ENCODE peak calls at places on chromosomes 2 and 18, in nine cellular contexts. R, D, B, Z, Y, J, T, L and P are unnamed samples.

GRCh38 chr18:37641573-37641972 is 76.0 kb upstream of the CELF4 start:
- DNase-seq in D (no peak), R (no peak), J (no peak), L (no peak), B (no peak), T (no peak), Z (no peak), Y (no peak), P (no peak)

GRCh38 chr2:217650716-217651360 is 352.0 kb downstream of the TNS1 start:
- DNase-seq in B (no peak), R (peak; percentile 9), L (no peak), Y (peak; percentile 32), T (peak; percentile 74), J (peak; percentile 34), D (peak; percentile 75), Z (no peak), P (no peak)

GRCh38 chr2:19893520-19894134 is 8.2 kb downstream of the TTC32 start:
- DNase-seq in L (no peak), B (no peak), Y (no peak), R (no peak), J (no peak), Z (no peak), T (no peak), D (no peak), P (no peak)

GRCh38 chr2:155372969-155373368 is 674.5 kb downstream of the KCNJ3 start:
- DNase-seq in L (no peak), R (no peak), T (no peak), Z (no peak), D (peak; percentile 29), Y (peak; percentile 13), J (peak; percentile 28), B (no peak), P (no peak)

GRCh38 chr18:49656098-49656591 is 94.3 kb downstream of the LIPG start:
- DNase-seq in B (no peak), Y (no peak), L (no peak), J (no peak), R (no peak), T (peak; percentile 53), D (no peak), Z (peak; percentile 20), P (no peak)

GRCh38 chr2:50956886-50957285 is 75.0 kb downstream of the NRXN1 start:
- DNase-seq in T (no peak), Y (no peak), L (no peak), D (peak; percentile 10), J (no peak), R (no peak), Z (no peak), B (no peak), P (no peak)

GRCh38 chr2:55779459-55780421 is 86.1 kb upstream of the PNPT1 start:
- DNase-seq in B (no peak), L (no peak), R (no peak), Z (peak; percentile 92), T (peak; percentile 42), J (no peak), D (peak; percentile 78), Y (no peak), P (no peak)

GRCh38 chr18:30713299-30713698 is 329.2 kb downstream of the DSC3 start:
- DNase-seq in Z (no peak), B (no peak), L (no peak), R (no peak), T (no peak), Y (no peak), D (no peak), J (no peak), P (no peak)

GRCh38 chr2:241633561-241633960 is 3.4 kb downstream of the THAP4 start:
- DNase-seq in L (no peak), B (no peak), D (no peak), J (no peak), T (no peak), Y (no peak), R (no peak), Z (no peak), P (no peak)

GRCh38 chr18:3059272-3059671 is 46.3 kb upstream of the LPIN2 start:
- DNase-seq in Z (no peak), B (no peak), J (no peak), L (no peak), T (no peak), R (no peak), Y (no peak), D (no peak), P (no peak)

GRCh38 chr2:129253461-129253812 is 726.0 kb upstream of the RAB6C start:
- DNase-seq in R (no peak), J (peak; percentile 1), D (peak; percentile 53), L (peak; percentile 33), Y (no peak), T (no peak), Z (no peak), B (no peak), P (no peak)

GRCh38 chr2:236747426-236747825 is 177.8 kb downstream of the ACKR3 start:
- DNase-seq in B (no peak), R (no peak), T (no peak), Y (no peak), Z (no peak), D (no peak), J (no peak), L (no peak), P (no peak)

GRCh38 chr2:120401275-120402069 is 55.5 kb downstream of the INHBB start:
- DNase-seq in Y (no peak), L (no peak), B (no peak), R (no peak), J (no peak), T (no peak), D (no peak), Z (no peak), P (no peak)

GRCh38 chr2:64295326-64296149 is 151.3 kb upstream of the PELI1 start:
- DNase-seq in R (no peak), J (no peak), D (no peak), Y (no peak), Z (no peak), B (no peak), T (no peak), L (no peak), P (no peak)

GRCh38 chr2:240704651-240705050 is 13.0 kb downstream of the AQP12A start:
- DNase-seq in Z (no peak), T (no peak), B (no peak), D (no peak), R (no peak), J (no peak), Y (no peak), L (no peak), P (no peak)

GRCh38 chr18:43485565-43485964 is 208.3 kb upstream of the SYT4 start:
- DNase-seq in T (no peak), Y (no peak), B (no peak), D (no peak), L (no peak), R (no peak), J (no peak), Z (peak; percentile 9), P (no peak)

GRCh38 chr2:143901185-143901842 is 618.6 kb downstream of the ZEB2 start:
- DNase-seq in J (no peak), D (peak; percentile 70), R (peak; percentile 28), L (no peak), Z (peak; percentile 80), B (no peak), Y (no peak), T (peak; percentile 31), P (no peak)

GRCh38 chr2:128772671-128773070 is 454.0 kb upstream of the HS6ST1 start:
- DNase-seq in T (no peak), D (no peak), Z (no peak), B (no peak), Y (no peak), R (no peak), J (no peak), L (no peak), P (no peak)

GRCh38 chr2:134331081-134331480 is 77.2 kb downstream of the MGAT5 start:
- DNase-seq in B (no peak), J (no peak), Y (no peak), L (no peak), Z (no peak), R (no peak), T (no peak), D (no peak), P (no peak)

GRCh38 chr2:7272180-7272579 is 355.0 kb downstream of the RNF144A start:
- DNase-seq in R (no peak), L (no peak), D (peak; percentile 8), J (no peak), Y (no peak), B (no peak), Z (no peak), T (no peak), P (no peak)

GRCh38 chr2:101559576-101559975 is 84.7 kb upstream of the RFX8 start:
- DNase-seq in J (no peak), D (peak; percentile 69), B (no peak), T (no peak), L (no peak), Y (no peak), Z (no peak), R (no peak), P (no peak)

GRCh38 chr2:99297990-99298389 is 3.0 kb downstream of the LYG1 start:
- DNase-seq in R (no peak), Y (no peak), L (no peak), T (no peak), B (no peak), J (no peak), D (peak; percentile 29), Z (no peak), P (no peak)

GRCh38 chr2:102850888-102851287 is 89.1 kb downstream of the TMEM182 start:
- DNase-seq in B (no peak), D (no peak), R (no peak), J (no peak), Y (no peak), Z (no peak), L (no peak), T (no peak), P (no peak)

GRCh38 chr2:109555346-109555900 is 58.3 kb downstream of the SEPTIN10 start:
- DNase-seq in D (no peak), R (no peak), B (no peak), J (no peak), T (no peak), Z (no peak), Y (no peak), L (no peak), P (no peak)

GRCh38 chr2:85577063-85577385 is 362 bp upstream of the VAMP8 start:
- DNase-seq in L (no peak), Y (no peak), Z (no peak), R (no peak), D (no peak), B (no peak), T (no peak), J (no peak), P (no peak)

GRCh38 chr2:62140785-62141740 is 54.9 kb upstream of the B3GNT2 start:
- DNase-seq in T (no peak), L (no peak), Z (no peak), R (peak; percentile 24), D (no peak), Y (no peak), J (no peak), B (no peak), P (no peak)

GRCh38 chr2:53549497-53549896 is 218.1 kb upstream of the CHAC2 start:
- DNase-seq in L (no peak), Z (no peak), R (no peak), T (no peak), Y (no peak), J (no peak), D (no peak), B (no peak), P (no peak)

GRCh38 chr18:48408111-48408726 is 964 bp downstream of the ZBTB7C start:
- DNase-seq in Y (no peak), L (no peak), T (no peak), D (no peak), Z (no peak), J (peak; percentile 55), R (no peak), B (no peak), P (no peak)

GRCh38 chr2:213246665-213247281 is 37.5 kb upstream of the SPAG16 start:
- DNase-seq in R (no peak), L (peak; percentile 5), B (no peak), T (peak; percentile 74), J (peak; percentile 12), D (peak; percentile 73), Z (no peak), Y (peak; percentile 23), P (no peak)

GRCh38 chr2:109284816-109285215 is 155.8 kb downstream of the SH3RF3 start:
- DNase-seq in L (no peak), J (peak; percentile 10), B (no peak), Z (no peak), R (no peak), D (peak; percentile 77), Y (no peak), T (no peak), P (no peak)

GRCh38 chr2:194999771-195000170 is 657.3 kb upstream of the SLC39A10 start:
- DNase-seq in B (no peak), Z (no peak), Y (no peak), D (no peak), L (no peak), T (no peak), R (no peak), J (no peak), P (no peak)